ENCODE peak calls at places on chromosome 14, in seven cellular contexts. V is neural crest cell, P is pancreas, M is GM06990, T is testis, C is lower lobe of right lung, L is stomach. Y is an unnamed sample.

GRCh38 chr14:20413785-20414117 is 450 bp upstream of the TEP1 start:
- DNase-seq in V (no peak), L (no peak), C (no peak), M (no peak), T (peak), P (no peak), Y (no peak)

GRCh38 chr14:76546426-76547221 is 170.7 kb downstream of the ESRRB start:
- DNase-seq in P (no peak), T (peak), M (no peak), V (peak), C (no peak), L (no peak), Y (no peak)

GRCh38 chr14:35632276-35633071 is 98.5 kb downstream of the INSM2 start:
- DNase-seq in L (no peak), P (no peak), M (no peak), C (no peak), V (no peak), T (no peak), Y (no peak)

GRCh38 chr14:21136024-21136423 is 19.8 kb downstream of the OR5AU1 start:
- DNase-seq in M (no peak), T (no peak), V (no peak), C (no peak), L (no peak), P (no peak), Y (no peak)

GRCh38 chr14:92263681-92264080 is 59.3 kb upstream of the SLC24A4 start:
- DNase-seq in L (no peak), T (no peak), C (no peak), V (no peak), M (no peak), P (no peak), Y (no peak)

GRCh38 chr14:61435563-61436337 is 114.4 kb downstream of the PRKCH start:
- DNase-seq in M (no peak), V (no peak), C (no peak), P (no peak), T (no peak), L (no peak), Y (no peak)

GRCh38 chr14:54769955-54770863 is 132.4 kb downstream of the GCH1 start:
- DNase-seq in M (no peak), P (no peak), T (no peak), L (no peak), V (no peak), C (no peak), Y (no peak)

GRCh38 chr14:54472291-54472690 is 16.5 kb downstream of the GMFB start:
- DNase-seq in P (no peak), V (no peak), C (no peak), L (no peak), M (no peak), T (no peak), Y (no peak)

GRCh38 chr14:74389980-74390379 is 36.0 kb downstream of the SYNDIG1L start:
- DNase-seq in C (no peak), P (peak), L (no peak), V (no peak), M (no peak), T (no peak), Y (no peak)

GRCh38 chr14:79473676-79474075 is 737.6 kb downstream of the DIO2 start:
- DNase-seq in L (no peak), T (no peak), C (no peak), M (no peak), V (no peak), P (no peak), Y (no peak)

GRCh38 chr14:33950320-33951182 is at the start of gene EGLN3:
- DNase-seq in L (peak), C (peak), P (peak), M (peak), V (peak), T (peak), Y (peak)

GRCh38 chr14:68626386-68626785 is 166.5 kb downstream of the ZFP36L1 start:
- DNase-seq in M (no peak), T (no peak), C (no peak), V (no peak), L (no peak), P (no peak), Y (peak)

GRCh38 chr14:39265741-39266588 is 32.2 kb downstream of the MIA2 start:
- DNase-seq in T (no peak), V (no peak), C (no peak), P (no peak), M (no peak), L (no peak), Y (peak)

GRCh38 chr14:64337901-64338615 is 43.9 kb upstream of the ESR2 start:
- DNase-seq in V (peak), P (peak), C (peak), T (peak), M (no peak), L (peak), Y (no peak)

GRCh38 chr14:91396959-91397815 is 20.4 kb downstream of the CCDC88C start:
- DNase-seq in M (peak), T (no peak), V (no peak), L (peak), P (peak), C (peak), Y (no peak)

GRCh38 chr14:75147423-75148071 is 20.7 kb upstream of the NEK9 start:
- DNase-seq in C (peak), P (no peak), V (peak), L (peak), T (peak), M (no peak), Y (peak)

GRCh38 chr14:104576607-104577332 is 2.8 kb upstream of the C14orf180 start:
- DNase-seq in P (no peak), M (no peak), T (no peak), V (no peak), L (peak), C (no peak), Y (no peak)

GRCh38 chr14:63547798-63548335 is 4.7 kb upstream of the PPP2R5E start:
- DNase-seq in L (no peak), T (no peak), C (no peak), M (no peak), V (no peak), P (no peak), Y (no peak)

GRCh38 chr14:80004871-80005270 is 206.4 kb downstream of the DIO2 start:
- DNase-seq in P (no peak), V (no peak), L (no peak), C (no peak), T (no peak), M (no peak), Y (no peak)

GRCh38 chr14:33432407-33433023 is 493.8 kb downstream of the NPAS3 start:
- DNase-seq in C (no peak), M (no peak), V (no peak), P (no peak), T (peak), L (no peak), Y (no peak)

GRCh38 chr14:54299393-54300363 is 97.1 kb upstream of the CDKN3 start:
- DNase-seq in T (no peak), V (no peak), P (no peak), M (no peak), L (no peak), C (no peak), Y (peak)

GRCh38 chr14:37796703-37797416 is 201.4 kb downstream of the TTC6 start:
- DNase-seq in P (no peak), M (no peak), L (no peak), T (no peak), V (no peak), C (no peak), Y (no peak)

GRCh38 chr14:97215263-97215969 is 418.2 kb downstream of the VRK1 start:
- DNase-seq in M (no peak), V (no peak), C (no peak), P (no peak), T (no peak), L (no peak), Y (no peak)

GRCh38 chr14:51129130-51129529 is 34.2 kb upstream of the TRIM9 start:
- DNase-seq in C (no peak), P (no peak), T (no peak), V (no peak), L (no peak), M (no peak), Y (no peak)

GRCh38 chr14:58826845-58827686 is 189.3 kb downstream of the DACT1 start:
- DNase-seq in L (no peak), C (no peak), V (no peak), P (no peak), M (no peak), T (no peak), Y (no peak)

GRCh38 chr14:103723176-103724081 is 7.8 kb downstream of the ZFYVE21 start:
- DNase-seq in L (no peak), M (no peak), T (peak), V (no peak), P (no peak), C (no peak), Y (no peak)

GRCh38 chr14:65599375-65599774 is 186.8 kb downstream of the FUT8 start:
- DNase-seq in L (no peak), P (no peak), M (no peak), V (no peak), C (no peak), T (no peak), Y (no peak)

GRCh38 chr14:32099473-32099872 is 22.4 kb downstream of the ARHGAP5 start:
- DNase-seq in V (no peak), C (no peak), P (no peak), T (no peak), L (no peak), M (no peak), Y (no peak)

GRCh38 chr14:80146941-80147340 is 64.4 kb downstream of the DIO2 start:
- DNase-seq in T (no peak), M (no peak), P (no peak), C (no peak), L (no peak), V (no peak), Y (no peak)

GRCh38 chr14:73739174-73739898 is 25.2 kb upstream of the PNMA1 start:
- DNase-seq in T (no peak), C (no peak), L (no peak), P (no peak), M (no peak), V (no peak), Y (no peak)

GRCh38 chr14:26636571-26636970 is 38.7 kb upstream of the NOVA1 start:
- DNase-seq in T (no peak), P (no peak), V (no peak), M (no peak), C (no peak), L (no peak), Y (no peak)

GRCh38 chr14:79294506-79294905 is 916.8 kb downstream of the DIO2 start:
- DNase-seq in P (no peak), V (no peak), M (no peak), C (no peak), L (no peak), T (no peak), Y (no peak)

GRCh38 chr14:63460594-63461132 is 82.5 kb downstream of the PPP2R5E start:
- DNase-seq in V (no peak), C (no peak), L (no peak), T (no peak), M (no peak), P (no peak), Y (no peak)

GRCh38 chr14:24612186-24612585 is 2.7 kb upstream of the GZMH start:
- DNase-seq in T (no peak), V (no peak), C (no peak), P (no peak), L (no peak), M (no peak), Y (no peak)

GRCh38 chr14:67820428-67820881 is 876 bp downstream of the RAD51B start:
- DNase-seq in M (no peak), C (no peak), L (no peak), V (no peak), P (no peak), T (no peak), Y (no peak)

GRCh38 chr14:76931629-76932402 is 96.7 kb downstream of the IRF2BPL start:
- DNase-seq in L (no peak), T (no peak), C (no peak), V (no peak), M (no peak), P (no peak), Y (no peak)

GRCh38 chr14:21476526-21476924 is 234 bp downstream of the RAB2B start:
- DNase-seq in V (no peak), T (no peak), P (peak), C (peak), M (no peak), L (peak), Y (peak)

GRCh38 chr14:67675219-67675582 is 769 bp upstream of the VTI1B start:
- DNase-seq in L (no peak), T (no peak), C (no peak), M (no peak), V (no peak), P (no peak), Y (no peak)

GRCh38 chr14:96078687-96079016 is 39.5 kb downstream of the C14orf132 start:
- DNase-seq in P (peak), L (no peak), V (no peak), C (peak), T (no peak), M (peak), Y (no peak)
- TF ChIP-seq CTCF in P (no peak), L (no peak), V (no peak), C (no peak), T (no peak), M (no peak), Y (no peak)

GRCh38 chr14:52473557-52473956 is 78.7 kb downstream of the TXNDC16 start:
- DNase-seq in C (no peak), T (no peak), P (no peak), V (no peak), L (no peak), M (no peak), Y (no peak)
- TF ChIP-seq CTCF in C (peak), T (no peak), P (no peak), V (peak), L (no peak), M (peak), Y (peak)

GRCh38 chr14:100748944-100749343 is 22.3 kb downstream of the DLK1 start:
- DNase-seq in C (no peak), M (no peak), L (no peak), V (no peak), T (no peak), P (peak), Y (no peak)
- TF ChIP-seq CTCF in C (no peak), M (no peak), L (no peak), V (no peak), T (no peak), P (no peak), Y (no peak)

GRCh38 chr14:99351166-99352007 is 79.4 kb upstream of the BCL11B start:
- DNase-seq in L (no peak), T (no peak), P (peak), V (no peak), M (no peak), C (no peak), Y (no peak)
- TF ChIP-seq CTCF in L (no peak), T (no peak), P (no peak), V (no peak), M (no peak), C (no peak), Y (no peak)

GRCh38 chr14:52609445-52610044 is 56.9 kb downstream of the GPR137C start:
- DNase-seq in L (no peak), V (no peak), M (no peak), T (no peak), P (no peak), C (no peak), Y (no peak)
- TF ChIP-seq CTCF in L (no peak), V (no peak), M (no peak), T (no peak), P (no peak), C (no peak), Y (no peak)

Y was measured in heart right ventricle.